ENCODE peak calls at places on chromosomes 16 and 17, in nine cellular contexts. E, J, K, R, D, C, U, Y and B are unnamed samples.

GRCh38 chr17:78605886-78606285 is 28.7 kb upstream of the DNAH17 start:
- DNase-seq in E (no peak), C (no peak), K (no peak), U (no peak), Y (no peak), J (no peak), D (no peak), R (no peak), B (no peak)

GRCh38 chr16:65579050-65579449 is 457.2 kb upstream of the CDH11 start:
- DNase-seq in E (no peak), D (no peak), R (no peak), Y (no peak), C (no peak), K (no peak), U (no peak), J (no peak), B (no peak)

GRCh38 chr17:69358688-69359596 is 32.0 kb upstream of the ABCA5 start:
- DNase-seq in R (no peak), C (no peak), U (peak), Y (no peak), J (peak), E (no peak), K (no peak), D (peak), B (peak)

GRCh38 chr17:77510133-77510796 is 369.5 kb downstream of the SEC14L1 start:
- DNase-seq in U (no peak), J (no peak), D (no peak), R (no peak), Y (no peak), K (no peak), C (no peak), E (no peak), B (no peak)

GRCh38 chr16:81527477-81528178 is 83.0 kb downstream of the CMIP start:
- DNase-seq in E (no peak), D (no peak), K (no peak), U (no peak), J (no peak), C (no peak), R (no peak), Y (no peak), B (no peak)

GRCh38 chr17:38921756-38922411 is 3.5 kb upstream of the LASP1NB start:
- DNase-seq in Y (no peak), U (peak), K (no peak), R (no peak), E (peak), D (no peak), C (no peak), J (no peak), B (no peak)

GRCh38 chr16:3188925-3189825 is 1.2 kb downstream of the OR1F1 start:
- DNase-seq in Y (peak), U (peak), K (no peak), R (peak), J (peak), C (no peak), E (peak), D (peak), B (no peak)

GRCh38 chr17:17959520-17960361 is 12.5 kb downstream of the TOM1L2 start:
- DNase-seq in K (no peak), C (no peak), D (no peak), Y (peak), R (peak), U (no peak), J (peak), E (peak), B (no peak)

GRCh38 chr16:75483222-75483621 is 12.0 kb downstream of the CHST6 start:
- DNase-seq in R (no peak), Y (no peak), K (peak), U (peak), D (no peak), J (no peak), E (no peak), C (no peak), B (no peak)

GRCh38 chr17:49834118-49834743 is 13.6 kb downstream of the TAC4 start:
- DNase-seq in U (no peak), R (no peak), K (no peak), J (no peak), C (no peak), E (no peak), D (no peak), Y (no peak), B (no peak)